ENCODE peak calls at places on chromosomes 1 and 21, in five cellular contexts. C is HT1080; J is astrocyte of the hippocampus; K is stimulated activated CD8-positive, alpha-beta memory T cell treated with anti-CD3 and anti-CD28 coated beads, Interleukin-4, amount 100 ng/mL, for 4 hours; N is activated CD4-positive, alpha-beta T cell treated with anti-CD3 and anti-CD28 coated beads for 4 hours. U is an unnamed sample.

GRCh38 chr1:7922301-7922700 is 18.3 kb downstream of the TNFRSF9 start:
- DNase-seq in C (peak), J (peak), K (no peak), N (no peak), U (no peak)

GRCh38 chr1:6424619-6425593 is at the start of gene ESPN:
- DNase-seq in C (no peak), J (no peak), K (no peak), N (no peak), U (no peak)

GRCh38 chr1:58929667-58930325 is 145.9 kb upstream of the JUN start:
- DNase-seq in C (peak), J (no peak), K (peak), N (peak), U (no peak)

GRCh38 chr1:48775817-48776399 is 783 bp downstream of the BEND5 start:
- DNase-seq in C (no peak), J (peak), K (no peak), N (no peak), U (no peak)

GRCh38 chr1:47875831-47876586 is 121.2 kb downstream of the TRABD2B start:
- DNase-seq in C (peak), J (peak), K (no peak), N (no peak), U (peak)

GRCh38 chr1:30513396-30514136 is 209.8 kb downstream of the MATN1 start:
- DNase-seq in C (no peak), J (no peak), K (no peak), N (no peak), U (no peak)

GRCh38 chr1:173414136-173414535 is 63.0 kb upstream of the PRDX6 start:
- DNase-seq in C (no peak), J (no peak), K (no peak), N (no peak), U (no peak)

GRCh38 chr1:109112652-109113285 is 1.1 kb upstream of the ELAPOR1 start:
- DNase-seq in C (peak), J (peak), K (peak), N (peak), U (peak)

GRCh38 chr1:10173582-10173981 is 36.8 kb upstream of the KIF1B start:
- DNase-seq in C (no peak), J (no peak), K (no peak), N (no peak), U (no peak)

GRCh38 chr1:199759268-199759724 is 268.2 kb upstream of the NR5A2 start:
- DNase-seq in C (peak), J (peak), K (no peak), N (no peak), U (no peak)

GRCh38 chr1:11738783-11739182 is 2.8 kb downstream of the AGTRAP start:
- DNase-seq in C (no peak), J (no peak), K (no peak), N (no peak), U (no peak)

GRCh38 chr1:181310560-181310959 is 172.8 kb upstream of the CACNA1E start:
- DNase-seq in C (peak), J (peak), K (no peak), N (no peak), U (no peak)

GRCh38 chr1:203120325-203121138 is 7.0 kb upstream of the ADORA1 start:
- DNase-seq in C (no peak), J (no peak), K (no peak), N (no peak), U (no peak)

GRCh38 chr1:192550922-192551534 is 24.5 kb upstream of the RGS1 start:
- DNase-seq in C (peak), J (peak), K (no peak), N (no peak), U (no peak)

GRCh38 chr1:234529661-234530237 is 50.8 kb upstream of the TARBP1 start:
- DNase-seq in C (peak), J (peak), K (no peak), N (no peak), U (no peak)

GRCh38 chr1:8239306-8240023 is 78.4 kb upstream of the SLC45A1 start:
- DNase-seq in C (no peak), J (peak), K (no peak), N (no peak), U (no peak)

GRCh38 chr1:50047916-50048694 is 24.4 kb upstream of the AGBL4 start:
- DNase-seq in C (peak), J (peak), K (no peak), N (no peak), U (no peak)

GRCh38 chr1:35768350-35769187 is 1.2 kb downstream of the CLSPN start:
- DNase-seq in C (no peak), J (peak), K (no peak), N (no peak), U (no peak)

GRCh38 chr1:37478890-37479254 is 4.5 kb downstream of the ZC3H12A start:
- DNase-seq in C (peak), J (no peak), K (no peak), N (peak), U (no peak)

GRCh38 chr1:25899792-25900191 is 6.4 kb downstream of the STMN1 start:
- DNase-seq in C (no peak), J (no peak), K (no peak), N (no peak), U (no peak)

GRCh38 chr1:33872681-33873080 is 8.8 kb downstream of the HMGB4 start:
- DNase-seq in C (peak), J (peak), K (no peak), N (no peak), U (no peak)

GRCh38 chr1:54037476-54037875 is 15.5 kb downstream of the TMEM59 start:
- DNase-seq in C (no peak), J (peak), K (no peak), N (no peak), U (no peak)

GRCh38 chr1:29498126-29499100 is 262.1 kb downstream of the PTPRU start:
- DNase-seq in C (peak), J (peak), K (no peak), N (no peak), U (no peak)

GRCh38 chr21:45858180-45858579 is 123.4 kb upstream of the COL6A1 start:
- DNase-seq in C (no peak), J (no peak), K (no peak), N (no peak), U (no peak)

GRCh38 chr1:109197163-109198042 is 16.3 kb upstream of the SARS1 start:
- DNase-seq in C (peak), J (peak), K (no peak), N (no peak), U (no peak)